ENCODE peak calls at places on chromosomes 11 and 22, in four cellular contexts. P is NCI-H1105, T is hippocampal formation, H is suprapubic skin. Z is an unnamed sample.

GRCh38 chr11:1747753-1748466 is 2.5 kb downstream of the IFITM10 start:
- DNase-seq in P (no peak), T (peak; percentile 43), H (peak; percentile 66), Z (peak; percentile 60)

GRCh38 chr22:27572267-27572666 is 229.3 kb downstream of the MN1 start:
- DNase-seq in P (no peak), T (no peak), H (no peak), Z (no peak)

GRCh38 chr11:44309483-44310197 is at the start of gene ALX4:
- DNase-seq in P (peak; percentile 9), T (no peak), H (peak; percentile 54), Z (no peak)

GRCh38 chr11:102914238-102915043 is 39.7 kb upstream of the MMP12 start:
- DNase-seq in P (no peak), T (peak; percentile 3), H (no peak), Z (peak; percentile 6)

GRCh38 chr11:61340985-61341384 is 8.0 kb downstream of the TKFC start:
- DNase-seq in P (no peak), T (no peak), H (no peak), Z (no peak)

GRCh38 chr11:96230686-96231085 is 112.3 kb downstream of the MAML2 start:
- DNase-seq in P (no peak), T (no peak), H (no peak), Z (no peak)

GRCh38 chr22:41501209-41501608 is 32.3 kb downstream of the ACO2 start:
- DNase-seq in P (no peak), T (peak; percentile 26), H (no peak), Z (no peak)

GRCh38 chr11:46279393-46280099 is 2.1 kb downstream of the CREB3L1 start:
- DNase-seq in P (no peak), T (peak; percentile 40), H (no peak), Z (no peak)

GRCh38 chr22:20117656-20118571 is 888 bp upstream of the TRMT2A start:
- DNase-seq in P (no peak), T (no peak), H (no peak), Z (no peak)

GRCh38 chr11:10488121-10488580 is 33.1 kb downstream of the AMPD3 start:
- DNase-seq in P (no peak), T (no peak), H (no peak), Z (no peak)